ENCODE peak calls at places on chromosomes 12 and 14, in eight cellular contexts. M, B, D, F, K, E, P and X are unnamed samples.

GRCh38 chr12:49091836-49092085 is 2.8 kb downstream of the DHH start:
- DNase-seq in M (no peak), B (no peak), D (no peak), F (no peak), K (no peak), E (no peak), P (peak), X (no peak)

GRCh38 chr14:41000350-41000749 is 606.3 kb upstream of the LRFN5 start:
- DNase-seq in M (no peak), B (no peak), D (no peak), F (no peak), K (no peak), E (no peak), P (no peak), X (no peak)

GRCh38 chr12:76266797-76267196 is 81.4 kb downstream of the BBS10 start:
- DNase-seq in M (peak), B (peak), D (no peak), F (peak), K (peak), E (peak), P (peak), X (peak)

GRCh38 chr12:39912211-39912980 is 193.5 kb downstream of the SLC2A13 start:
- DNase-seq in M (peak), B (peak), D (no peak), F (no peak), K (no peak), E (no peak), P (no peak), X (peak)

GRCh38 chr14:99821519-99822165 is 28.4 kb downstream of the EML1 start:
- DNase-seq in M (no peak), B (no peak), D (no peak), F (no peak), K (no peak), E (peak), P (peak), X (no peak)

GRCh38 chr12:52879394-52880351 is 25.2 kb downstream of the KRT8 start:
- DNase-seq in M (peak), B (peak), D (peak), F (peak), K (peak), E (no peak), P (peak), X (peak)

GRCh38 chr12:15200703-15201102 is 20.5 kb downstream of the RERG start:
- DNase-seq in M (no peak), B (no peak), D (no peak), F (no peak), K (no peak), E (no peak), P (no peak), X (no peak)

GRCh38 chr12:1919284-1919683 is 832 bp upstream of the CACNA2D4 start:
- DNase-seq in M (no peak), B (no peak), D (no peak), F (no peak), K (no peak), E (no peak), P (no peak), X (no peak)

GRCh38 chr14:78633747-78634146 is 463.6 kb downstream of the NRXN3 start:
- DNase-seq in M (no peak), B (no peak), D (no peak), F (no peak), K (no peak), E (no peak), P (no peak), X (no peak)

GRCh38 chr12:96195845-96196451 is 1.8 kb downstream of the ELK3 start:
- DNase-seq in M (no peak), B (peak), D (no peak), F (peak), K (peak), E (no peak), P (peak), X (no peak)

GRCh38 chr12:44459569-44459968 is 416.5 kb downstream of the NELL2 start:
- DNase-seq in M (no peak), B (peak), D (no peak), F (no peak), K (no peak), E (no peak), P (no peak), X (no peak)

GRCh38 chr14:104387385-104388010 is 192.1 kb upstream of the C14orf180 start:
- DNase-seq in M (no peak), B (no peak), D (no peak), F (no peak), K (peak), E (no peak), P (no peak), X (no peak)

GRCh38 chr12:87779016-87779415 is 250.2 kb downstream of the C12orf50 start:
- DNase-seq in M (no peak), B (peak), D (no peak), F (no peak), K (no peak), E (no peak), P (no peak), X (no peak)

GRCh38 chr14:24297190-24297964 is 2.2 kb downstream of the DHRS1 start:
- DNase-seq in M (no peak), B (peak), D (peak), F (no peak), K (no peak), E (no peak), P (no peak), X (no peak)

GRCh38 chr12:90238872-90239271 is 530.2 kb upstream of the ATP2B1 start:
- DNase-seq in M (no peak), B (no peak), D (no peak), F (no peak), K (no peak), E (no peak), P (no peak), X (no peak)

GRCh38 chr12:120110550-120111501 is 5.7 kb downstream of the RAB35 start:
- DNase-seq in M (peak), B (peak), D (peak), F (peak), K (peak), E (no peak), P (no peak), X (peak)

GRCh38 chr14:77554816-77555599 is 56.4 kb upstream of the ISM2 start:
- DNase-seq in M (no peak), B (no peak), D (peak), F (peak), K (no peak), E (no peak), P (no peak), X (no peak)

GRCh38 chr14:97221572-97221971 is 424.4 kb downstream of the VRK1 start:
- DNase-seq in M (no peak), B (no peak), D (no peak), F (no peak), K (no peak), E (no peak), P (no peak), X (no peak)

GRCh38 chr12:64273527-64274403 is 51.7 kb upstream of the KICS2 start:
- DNase-seq in M (no peak), B (peak), D (peak), F (no peak), K (no peak), E (no peak), P (no peak), X (no peak)

GRCh38 chr14:104105822-104106470 is 20.4 kb downstream of the ASPG start:
- DNase-seq in M (no peak), B (no peak), D (no peak), F (peak), K (no peak), E (no peak), P (no peak), X (no peak)

GRCh38 chr12:13798162-13798561 is 183.2 kb downstream of the GRIN2B start:
- DNase-seq in M (no peak), B (no peak), D (no peak), F (no peak), K (no peak), E (no peak), P (no peak), X (no peak)

GRCh38 chr12:120290541-120291312 is 976 bp downstream of the RNU4-2 start:
- DNase-seq in M (no peak), B (peak), D (no peak), F (no peak), K (no peak), E (no peak), P (peak), X (peak)

GRCh38 chr12:3885179-3886094 is 12.2 kb upstream of the PARP11 start:
- DNase-seq in M (peak), B (peak), D (peak), F (no peak), K (peak), E (no peak), P (peak), X (no peak)

GRCh38 chr12:85273411-85274075 is 6.5 kb upstream of the ALX1 start:
- DNase-seq in M (no peak), B (no peak), D (no peak), F (no peak), K (no peak), E (no peak), P (no peak), X (no peak)

GRCh38 chr12:116236148-116236731 is 41.3 kb downstream of the MED13L start:
- DNase-seq in M (peak), B (peak), D (peak), F (peak), K (peak), E (no peak), P (peak), X (no peak)

GRCh38 chr14:73775339-73776193 is 61.4 kb upstream of the PNMA1 start:
- DNase-seq in M (no peak), B (peak), D (no peak), F (no peak), K (no peak), E (no peak), P (no peak), X (no peak)

GRCh38 chr12:42884116-42884515 is 294.6 kb upstream of the PRICKLE1 start:
- DNase-seq in M (no peak), B (no peak), D (no peak), F (no peak), K (no peak), E (no peak), P (no peak), X (no peak)

GRCh38 chr12:46266382-46266791 is 2.5 kb downstream of the SLC38A1 start:
- DNase-seq in M (no peak), B (peak), D (peak), F (no peak), K (no peak), E (no peak), P (peak), X (no peak)

GRCh38 chr12:48917857-48918537 is 7.3 kb downstream of the FKBP11 start:
- DNase-seq in M (no peak), B (no peak), D (peak), F (no peak), K (no peak), E (no peak), P (peak), X (no peak)

GRCh38 chr12:95230313-95230712 is 12.7 kb downstream of the VEZT start:
- DNase-seq in M (no peak), B (no peak), D (no peak), F (no peak), K (no peak), E (no peak), P (no peak), X (no peak)

GRCh38 chr12:31325524-31325875 is 450 bp downstream of the SINHCAF start:
- DNase-seq in M (peak), B (no peak), D (peak), F (no peak), K (peak), E (no peak), P (no peak), X (peak)

GRCh38 chr14:58878740-58879139 is 241.0 kb downstream of the DACT1 start:
- DNase-seq in M (no peak), B (no peak), D (no peak), F (no peak), K (no peak), E (no peak), P (no peak), X (no peak)

GRCh38 chr12:69467400-69467799 is 2.8 kb upstream of the FRS2 start:
- DNase-seq in M (no peak), B (peak), D (no peak), F (no peak), K (no peak), E (no peak), P (no peak), X (no peak)
- H3K4me3 ChIP-seq in M (no peak), B (no peak), D (no peak), F (no peak), K (no peak), E (no peak), P (no peak), X (no peak)

DNA sequence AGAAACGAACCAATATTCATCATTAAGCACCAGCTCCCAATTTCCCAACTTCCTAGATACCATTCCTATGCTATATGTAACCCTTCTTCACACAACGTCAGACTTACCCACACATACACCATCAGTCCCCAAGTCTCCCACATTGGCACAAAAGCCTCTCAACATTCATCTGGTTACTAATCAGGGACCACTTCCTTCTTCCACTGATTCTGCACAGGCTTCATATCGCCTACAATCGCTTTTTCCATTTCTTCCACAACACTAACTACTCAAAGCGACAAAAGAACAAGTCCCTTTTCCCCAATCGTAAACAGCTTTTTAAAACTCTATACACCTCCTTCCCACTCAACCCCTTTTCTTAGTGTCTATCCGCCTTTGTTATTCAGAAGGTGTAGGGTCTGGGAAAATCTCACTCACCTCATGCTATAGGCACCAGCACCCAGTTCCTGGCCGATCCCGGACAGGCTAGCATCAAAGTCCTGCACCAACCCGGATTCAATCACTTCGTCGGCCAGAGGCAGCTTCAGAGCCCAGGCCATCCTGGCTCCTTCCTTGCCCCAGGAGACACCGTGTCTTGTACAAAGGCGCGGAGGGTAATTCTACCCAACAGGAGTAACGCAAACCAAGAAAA is 936 bp downstream of the TFCP2 start:
- DNase-seq in M (no peak), B (peak), D (peak), F (no peak), K (no peak), E (no peak), P (peak), X (no peak)
- H3K4me3 ChIP-seq in M (peak), B (peak), D (peak), F (peak), K (peak), E (peak), P (peak), X (peak)

GRCh38 chr14:56846970-56847928 is 37.0 kb upstream of the OTX2 start:
- DNase-seq in M (no peak), B (no peak), D (no peak), F (no peak), K (no peak), E (no peak), P (no peak), X (no peak)

GRCh38 chr14:56841611-56842010 is 31.3 kb upstream of the OTX2 start:
- DNase-seq in M (no peak), B (no peak), D (no peak), F (no peak), K (no peak), E (no peak), P (no peak), X (no peak)

GRCh38 chr14:56840221-56840620 is 29.9 kb upstream of the OTX2 start:
- DNase-seq in M (no peak), B (no peak), D (no peak), F (no peak), K (no peak), E (no peak), P (no peak), X (no peak)

DNA sequence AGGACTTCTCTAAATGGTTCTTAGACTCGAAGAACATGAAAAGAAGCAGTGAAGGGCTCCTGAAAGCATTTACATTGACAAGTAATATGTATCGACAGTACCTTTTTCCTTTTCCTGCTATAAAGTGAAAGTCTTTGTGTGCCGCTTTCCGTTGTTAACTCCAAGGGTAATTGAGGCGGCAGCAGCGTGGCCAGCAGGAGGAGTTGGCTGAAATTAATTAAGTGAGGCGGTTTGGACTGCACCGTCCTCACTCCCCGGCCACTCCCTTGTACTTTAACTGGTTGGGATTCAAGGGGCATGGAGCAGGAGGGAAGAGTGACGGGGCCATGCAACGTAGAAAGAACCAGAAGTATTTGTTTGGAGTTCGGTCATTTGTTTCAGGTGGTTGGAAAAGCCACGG is 34.3 kb upstream of the OTX2 start:
- DNase-seq in M (no peak), B (no peak), D (no peak), F (no peak), K (no peak), E (no peak), P (no peak), X (no peak)
- H3K4me3 ChIP-seq in M (no peak), B (no peak), D (no peak), F (no peak), K (no peak), E (no peak), P (no peak), X (no peak)

GRCh38 chr12:78278706-78279105 is 448.0 kb downstream of the NAV3 start:
- DNase-seq in M (no peak), B (no peak), D (no peak), F (no peak), K (no peak), E (no peak), P (no peak), X (no peak)

GRCh38 chr12:78275886-78276285 is 445.2 kb downstream of the NAV3 start:
- DNase-seq in M (no peak), B (no peak), D (no peak), F (no peak), K (no peak), E (no peak), P (no peak), X (no peak)

GRCh38 chr12:78284417-78284816 is 453.7 kb downstream of the NAV3 start:
- DNase-seq in M (no peak), B (no peak), D (no peak), F (no peak), K (no peak), E (no peak), P (no peak), X (no peak)

GRCh38 chr12:78279567-78279966 is 448.9 kb downstream of the NAV3 start:
- DNase-seq in M (no peak), B (no peak), D (no peak), F (no peak), K (no peak), E (no peak), P (no peak), X (no peak)
- H3K4me3 ChIP-seq in M (no peak), B (no peak), D (no peak), F (no peak), K (no peak), E (no peak), P (no peak), X (no peak)